ENCODE peak calls at places on chromosomes 2 and 18, in ten cellular contexts. X is aorta; L is HTR-8/SVneo; B is heart right ventricle; O is midbrain; D is foreskin fibroblast; M is ovary; J is naive thymus-derived CD4-positive, alpha-beta T cell; I is transverse colon; T is GM23338. S is an unnamed sample.

GRCh38 chr2:231123362-231123898 is 1.4 kb downstream of the HTR2B start:
- DNase-seq in X (no peak), L (no peak), B (no peak), O (no peak), D (no peak), M (no peak), J (no peak), I (no peak), T (peak), S (no peak)

GRCh38 chr2:111694690-111695089 is 189.3 kb downstream of the ANAPC1 start:
- DNase-seq in X (peak), L (no peak), B (no peak), O (no peak), D (peak), M (no peak), J (no peak), I (no peak), T (no peak), S (peak)

GRCh38 chr2:236417150-236417549 is 152.5 kb upstream of the ACKR3 start:
- DNase-seq in X (no peak), L (no peak), B (no peak), O (no peak), D (no peak), M (no peak), J (no peak), I (no peak), T (no peak), S (no peak)

GRCh38 chr2:168999668-169000213 is 31.4 kb downstream of the ABCB11 start:
- DNase-seq in X (no peak), L (no peak), B (no peak), O (no peak), D (no peak), M (no peak), J (no peak), I (no peak), T (no peak), S (no peak)

GRCh38 chr2:45688479-45689298 is 37.2 kb downstream of the PRKCE start:
- DNase-seq in X (no peak), L (no peak), B (no peak), O (no peak), D (no peak), M (no peak), J (no peak), I (no peak), T (no peak), S (no peak)

GRCh38 chr18:24727685-24728084 is 267.2 kb downstream of the HRH4 start:
- DNase-seq in X (no peak), L (no peak), B (no peak), O (no peak), D (no peak), M (no peak), J (no peak), I (no peak), T (peak), S (no peak)

GRCh38 chr2:131104487-131105155 is 515 bp upstream of the PLEKHB2 start:
- DNase-seq in X (peak), L (peak), B (no peak), O (peak), D (peak), M (no peak), J (peak), I (peak), T (peak), S (peak)

GRCh38 chr2:144330951-144331651 is 188.8 kb downstream of the ZEB2 start:
- DNase-seq in X (no peak), L (no peak), B (no peak), O (peak), D (no peak), M (no peak), J (peak), I (no peak), T (peak), S (no peak)

GRCh38 chr18:35041752-35042379 is 653 bp downstream of the MAPRE2 start:
- DNase-seq in X (no peak), L (no peak), B (no peak), O (peak), D (no peak), M (no peak), J (peak), I (no peak), T (no peak), S (no peak)

GRCh38 chr2:160142472-160142871 is 57.6 kb downstream of the ITGB6 start:
- DNase-seq in X (no peak), L (no peak), B (no peak), O (no peak), D (no peak), M (no peak), J (no peak), I (no peak), T (no peak), S (no peak)

GRCh38 chr18:45106331-45106774 is 425.7 kb downstream of the SETBP1 start:
- DNase-seq in X (no peak), L (no peak), B (no peak), O (peak), D (no peak), M (no peak), J (no peak), I (peak), T (no peak), S (no peak)

GRCh38 chr2:232142049-232142448 is 180.5 kb downstream of the DIS3L2 start:
- DNase-seq in X (no peak), L (peak), B (no peak), O (peak), D (no peak), M (peak), J (peak), I (no peak), T (peak), S (no peak)

GRCh38 chr2:119753041-119753929 is 6.4 kb upstream of the PTPN4 start:
- DNase-seq in X (no peak), L (peak), B (no peak), O (peak), D (peak), M (no peak), J (peak), I (no peak), T (peak), S (no peak)

GRCh38 chr2:109280804-109281203 is 151.8 kb downstream of the SH3RF3 start:
- DNase-seq in X (no peak), L (no peak), B (no peak), O (no peak), D (no peak), M (no peak), J (no peak), I (no peak), T (no peak), S (no peak)

GRCh38 chr2:146987996-146988395 is 856.8 kb upstream of the ACVR2A start:
- DNase-seq in X (no peak), L (no peak), B (no peak), O (no peak), D (no peak), M (no peak), J (no peak), I (no peak), T (no peak), S (no peak)

GRCh38 chr2:26582890-26583289 is 58.3 kb downstream of the CIB4 start:
- DNase-seq in X (peak), L (no peak), B (no peak), O (no peak), D (no peak), M (peak), J (no peak), I (no peak), T (no peak), S (no peak)

GRCh38 chr2:144674071-144674470 is 154.2 kb upstream of the ZEB2 start:
- DNase-seq in X (no peak), L (no peak), B (no peak), O (no peak), D (no peak), M (no peak), J (no peak), I (no peak), T (no peak), S (no peak)

GRCh38 chr2:36352711-36353110 is 2.9 kb upstream of the CRIM1 start:
- DNase-seq in X (no peak), L (no peak), B (no peak), O (no peak), D (peak), M (no peak), J (no peak), I (no peak), T (no peak), S (no peak)

S was measured in GM04504.